ENCODE peak calls at places on chromosome 15, in nine cellular contexts. U, W, R, V, P, K, G, X and L are unnamed samples.

GRCh38 chr15:69164807-69165636 is 4.6 kb downstream of the GLCE start:
- DNase-seq in R (peak; percentile 44), G (no peak), K (no peak), W (no peak), U (no peak), P (no peak), X (peak; percentile 88), V (no peak), L (no peak)

GRCh38 chr15:86591994-86592746 is 512.5 kb downstream of the AGBL1 start:
- DNase-seq in U (peak; percentile 8), P (no peak), G (no peak), V (no peak), K (peak; percentile 7), X (no peak), W (peak; percentile 34), R (no peak), L (no peak)

GRCh38 chr15:55774113-55774970 is 31.4 kb upstream of the PRTG start:
- DNase-seq in U (peak; percentile 7), P (peak; percentile 40), V (peak; percentile 55), R (peak; percentile 45), K (peak; percentile 69), X (peak; percentile 10), W (peak; percentile 33), G (peak; percentile 20), L (peak; percentile 4)

GRCh38 chr15:77537006-77537405 is 95.7 kb downstream of the LINGO1 start:
- DNase-seq in G (no peak), U (no peak), V (no peak), R (no peak), P (no peak), W (no peak), K (no peak), X (no peak), L (no peak)

GRCh38 chr15:48570838-48571237 is 74.7 kb downstream of the FBN1 start:
- DNase-seq in U (no peak), X (no peak), K (no peak), V (no peak), R (no peak), G (no peak), W (no peak), P (no peak), L (no peak)

GRCh38 chr15:60799885-60800728 is 321.2 kb upstream of the ICE2 start:
- DNase-seq in V (no peak), U (no peak), G (no peak), K (peak; percentile 53), X (peak; percentile 54), R (peak; percentile 87), W (no peak), P (no peak), L (peak; percentile 29)

GRCh38 chr15:78263351-78263781 is 996 bp upstream of the DNAJA4 start:
- DNase-seq in W (no peak), X (no peak), U (no peak), G (no peak), R (no peak), V (no peak), P (no peak), K (no peak), L (peak; percentile 25)

GRCh38 chr15:42332331-42332730 is 27.0 kb upstream of the CAPN3 start:
- DNase-seq in W (no peak), X (peak; percentile 82), U (no peak), K (no peak), G (no peak), R (peak; percentile 73), V (no peak), P (no peak), L (no peak)

GRCh38 chr15:55241895-55242294 is 45.2 kb upstream of the RSL24D1 start:
- DNase-seq in U (no peak), X (peak; percentile 71), G (no peak), W (no peak), V (no peak), R (peak; percentile 84), P (no peak), K (no peak), L (no peak)

GRCh38 chr15:95857124-95857757 is 473.3 kb upstream of the NR2F2 start:
- DNase-seq in X (peak; percentile 90), U (no peak), K (no peak), P (no peak), R (peak; percentile 65), G (no peak), V (no peak), W (no peak), L (no peak)

GRCh38 chr15:58549780-58550064 is 117.9 kb downstream of the LIPC start:
- DNase-seq in X (no peak), U (no peak), G (no peak), P (no peak), W (no peak), K (no peak), V (no peak), R (no peak), L (no peak)

GRCh38 chr15:31803388-31803884 is 226.9 kb upstream of the CHRNA7 start:
- DNase-seq in V (no peak), X (no peak), P (peak; percentile 3), U (no peak), R (peak; percentile 45), G (no peak), W (no peak), K (no peak), L (no peak)

GRCh38 chr15:70270752-70271111 is 173.0 kb upstream of the TLE3 start:
- DNase-seq in P (no peak), K (no peak), W (no peak), U (no peak), R (no peak), G (no peak), X (no peak), V (no peak), L (no peak)

GRCh38 chr15:70268698-70269251 is 171.1 kb upstream of the TLE3 start:
- DNase-seq in X (no peak), K (no peak), R (no peak), U (no peak), G (peak; percentile 64), W (no peak), V (no peak), P (no peak), L (no peak)

GRCh38 chr15:70267879-70268278 is 170.2 kb upstream of the TLE3 start:
- DNase-seq in K (no peak), V (no peak), U (no peak), X (peak; percentile 15), P (no peak), W (no peak), R (peak; percentile 69), G (no peak), L (no peak)

GRCh38 chr15:70269991-70270751 is 172.5 kb upstream of the TLE3 start:
- DNase-seq in G (no peak), W (peak; percentile 42), R (no peak), V (no peak), X (no peak), P (no peak), U (peak; percentile 49), K (peak; percentile 76), L (no peak)

DNA sequence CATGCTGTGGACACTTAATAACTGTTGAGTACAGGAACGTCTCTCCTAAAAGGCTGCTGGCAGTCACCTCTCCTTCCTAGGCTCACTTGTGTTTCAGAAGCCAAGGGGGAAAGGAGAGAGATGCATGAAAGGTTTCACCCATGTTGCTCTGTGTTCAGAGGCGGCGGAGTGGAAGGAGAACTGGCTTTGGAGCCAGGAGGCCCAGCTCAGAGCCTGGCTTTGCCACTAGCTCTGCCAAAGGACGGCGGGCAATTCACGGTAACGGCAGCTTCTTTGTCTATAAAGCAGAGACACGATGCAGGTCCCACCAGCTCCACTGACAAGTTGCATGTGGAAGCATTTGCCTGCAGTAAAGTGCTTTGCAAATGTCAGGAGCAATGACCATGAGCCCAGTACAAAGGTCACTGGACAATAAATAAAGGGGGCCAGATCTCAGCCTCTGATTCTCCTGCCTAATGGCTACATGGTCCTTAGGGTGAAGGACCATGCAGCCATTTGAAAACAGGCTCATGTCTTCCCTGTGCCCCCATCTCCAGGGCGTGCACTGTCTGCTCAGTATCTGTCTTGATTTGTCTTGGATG is 171.7 kb upstream of the TLE3 start:
- DNase-seq in U (no peak), K (no peak), V (no peak), G (no peak), R (no peak), W (no peak), X (no peak), P (no peak), L (no peak)
- H3K4me1 ChIP-seq in U (peaks cover 5% of the 10 kb centered on the region), K (peaks cover 71% of the 10 kb centered on the region), V (peaks cover 17% of the 10 kb centered on the region), G (peaks cover 21% of the 10 kb centered on the region), R (peaks cover 13% of the 10 kb centered on the region), W (no peaks in the 10 kb centered on the region), X (peaks cover 5% of the 10 kb centered on the region), P (peaks cover 16% of the 10 kb centered on the region), L (no peaks in the 10 kb centered on the region)

GRCh38 chr15:73751896-73752816 is 995 bp downstream of the INSYN1 start:
- DNase-seq in G (no peak), X (no peak), W (no peak), R (peak; percentile 45), P (no peak), K (no peak), V (no peak), U (no peak), L (no peak)
- H3K4me3 ChIP-seq in G (peak overlapping the region; percentile 39), X (peak overlapping the region; percentile 37), W (peak overlapping the region; percentile 60), R (peak overlapping the region; percentile 73), P (no peak overlapping the region), K (peak overlapping the region; percentile 49), V (peak overlapping the region; percentile 27), U (peak overlapping the region; percentile 7), L (no peak overlapping the region)

GRCh38 chr15:22259881-22260421 is 179.6 kb downstream of the OR4M2 start:
- DNase-seq in W (no peak), X (no peak), U (no peak), K (no peak), V (no peak), R (no peak), G (no peak), P (no peak), L (peak; percentile 60)
- H3K9me3 ChIP-seq in W (peaks cover 18% of the 10 kb centered on the region), X (peaks cover 26% of the 10 kb centered on the region), U (no peaks in the 10 kb centered on the region), K (no peaks in the 10 kb centered on the region), V (no peaks in the 10 kb centered on the region), R (no peaks in the 10 kb centered on the region), G (no peaks in the 10 kb centered on the region), P (peaks cover 43% of the 10 kb centered on the region), L (no peaks in the 10 kb centered on the region)

DNA sequence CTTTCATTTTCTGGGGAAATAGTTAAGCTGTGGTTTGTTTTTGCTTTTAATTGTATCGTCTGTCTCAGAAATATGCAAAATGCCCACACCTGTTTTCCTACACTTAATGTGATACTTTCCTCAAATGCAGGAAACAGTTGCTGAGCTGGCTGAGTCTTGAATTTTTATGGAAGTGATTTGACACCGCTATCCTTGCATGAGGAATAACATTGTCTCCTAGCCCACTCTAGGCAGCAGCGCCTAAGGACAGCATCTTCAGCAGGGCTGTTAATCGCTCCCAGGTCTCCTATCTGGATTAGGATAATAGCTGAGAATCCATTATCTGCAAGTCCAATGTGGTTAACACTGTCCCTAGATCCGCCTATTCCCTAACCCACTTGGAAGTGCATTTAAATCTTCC is 132.6 kb upstream of the NR2E3 start:
- DNase-seq in U (no peak), K (no peak), X (no peak), R (no peak), V (no peak), W (no peak), G (no peak), P (no peak), L (no peak)
- H3K4me1 ChIP-seq in U (no peaks in the 10 kb centered on the region), K (no peaks in the 10 kb centered on the region), X (peaks cover 11% of the 10 kb centered on the region), R (peaks cover 21% of the 10 kb centered on the region), V (peaks cover 19% of the 10 kb centered on the region), W (no peaks in the 10 kb centered on the region), G (no peaks in the 10 kb centered on the region), P (peaks cover 20% of the 10 kb centered on the region), L (peaks cover 12% of the 10 kb centered on the region)